ENCODE peak calls at places on chromosomes 13 and 19, in ten cellular contexts. D is hippocampal formation; L is left ventricle myocardium inferior; O is CD8-positive, alpha-beta memory T cell; X is MCF 10A; Q is AG10803; Z is ascending aorta; U is HuH-7; B is T47D; E is nephron progenitor cell. T is an unnamed sample.
A peak's percentile ranks its signal among the peaks of the same experiment; 100 is the strongest.

GRCh38 chr13:41188584-41188983 is 5.8 kb downstream of the KBTBD7 start:
- DNase-seq in U (no peak), Q (no peak), D (no peak), X (peak; percentile 16), O (no peak), Z (no peak), B (no peak), L (no peak), E (no peak), T (no peak)

GRCh38 chr19:328025-328505 is 16.5 kb downstream of the MIER2 start:
- DNase-seq in U (no peak), D (no peak), O (no peak), L (no peak), Q (no peak), Z (no peak), E (no peak), B (no peak), X (no peak), T (no peak)

GRCh38 chr19:3035542-3036118 is 6.5 kb upstream of the TLE2 start:
- DNase-seq in D (peak; percentile 94), Q (peak; percentile 99), E (peak; percentile 94), B (peak; percentile 99), L (peak; percentile 98), Z (peak; percentile 99), X (peak; percentile 100), O (peak; percentile 97), U (peak; percentile 99), T (peak; percentile 87)

GRCh38 chr19:39133431-39134270 is 8.1 kb downstream of the PAK4 start:
- DNase-seq in X (no peak), B (no peak), O (no peak), Q (no peak), U (no peak), D (no peak), Z (no peak), E (peak; percentile 43), L (no peak), T (no peak)

GRCh38 chr19:57406516-57407123 is 4.3 kb upstream of the ZNF17 start:
- DNase-seq in B (peak; percentile 76), Z (no peak), U (peak; percentile 55), Q (peak; percentile 45), E (peak; percentile 75), O (peak; percentile 80), D (no peak), L (peak; percentile 55), X (peak; percentile 56), T (peak; percentile 64)

GRCh38 chr19:44745386-44745831 is 3.1 kb upstream of the BCL3 start:
- DNase-seq in Q (peak; percentile 81), U (peak; percentile 72), X (peak; percentile 86), B (no peak), D (no peak), O (no peak), Z (peak; percentile 81), L (peak; percentile 86), E (no peak), T (no peak)

GRCh38 chr19:2469102-2469914 is 6.6 kb upstream of the GADD45B start:
- DNase-seq in L (no peak), B (no peak), X (peak; percentile 89), Q (peak; percentile 76), U (no peak), O (no peak), E (no peak), D (no peak), Z (no peak), T (no peak)

GRCh38 chr19:31372245-31372781 is 23.1 kb upstream of the TSHZ3 start:
- DNase-seq in E (no peak), U (no peak), L (no peak), Q (no peak), O (no peak), X (no peak), B (no peak), Z (no peak), D (no peak), T (no peak)

GRCh38 chr13:30610311-30610710 is 7.4 kb upstream of the USPL1 start:
- DNase-seq in D (no peak), B (no peak), O (no peak), X (no peak), L (no peak), E (no peak), Z (no peak), U (no peak), Q (no peak), T (no peak)

GRCh38 chr19:4338441-4339350 is at the start of gene STAP2:
- DNase-seq in U (no peak), O (no peak), D (no peak), L (no peak), Q (no peak), E (no peak), B (peak; percentile 35), Z (no peak), X (peak; percentile 52), T (no peak)

GRCh38 chr13:48891586-48891985 is 84.1 kb upstream of the FNDC3A start:
- DNase-seq in Z (no peak), B (no peak), L (no peak), D (no peak), O (no peak), U (no peak), Q (peak; percentile 19), E (no peak), X (peak; percentile 62), T (no peak)

T was measured in Panc1.